ENCODE peak calls at places on chromosomes 12 and 14, in ten cellular contexts. X is left ventricle myocardium inferior, F is transverse colon, E is esophagus squamous epithelium, G is AG04450, T is tibial nerve, V is pancreas, W is WERI-Rb-1, J is H9, C is IMR-90. N is an unnamed sample.

GRCh38 chr12:70661762-70662161 is 24.5 kb upstream of the PTPRB start:
- DNase-seq in C (peak; percentile 82), T (no peak), J (no peak), F (no peak), E (no peak), W (no peak), G (no peak), X (no peak), V (no peak), N (no peak)

GRCh38 chr12:105942316-105942715 is 196.4 kb downstream of the NUAK1 start:
- DNase-seq in V (no peak), W (no peak), C (no peak), X (no peak), T (no peak), F (no peak), E (no peak), G (no peak), J (no peak), N (no peak)

GRCh38 chr14:76926521-76927251 is 100.5 kb downstream of the LRRC74A start:
- DNase-seq in T (peak; percentile 63), F (no peak), V (no peak), J (no peak), X (peak; percentile 75), G (no peak), W (no peak), E (no peak), C (peak; percentile 58), N (peak; percentile 76)

GRCh38 chr14:99075061-99075460 is 196.9 kb downstream of the BCL11B start:
- DNase-seq in T (no peak), C (no peak), J (no peak), E (no peak), X (no peak), G (no peak), V (no peak), F (no peak), W (no peak), N (no peak)

GRCh38 chr12:110948041-110948440 is 27.7 kb upstream of the MYL2 start:
- DNase-seq in W (no peak), E (no peak), G (no peak), X (no peak), J (no peak), C (no peak), F (no peak), V (no peak), T (no peak), N (no peak)

GRCh38 chr14:103105580-103106168 is 11.1 kb downstream of the EXOC3L4 start:
- DNase-seq in W (peak; percentile 69), V (peak; percentile 40), F (peak; percentile 66), G (no peak), X (no peak), E (no peak), C (no peak), T (no peak), J (no peak), N (no peak)

GRCh38 chr12:94379479-94380113 is 80.1 kb downstream of the CEP83 start:
- DNase-seq in J (no peak), T (no peak), G (no peak), E (no peak), F (no peak), W (no peak), V (no peak), C (peak; percentile 12), X (no peak), N (no peak)

GRCh38 chr14:90384543-90384911 is 12.3 kb upstream of the CALM1 start:
- DNase-seq in X (no peak), W (no peak), C (peak; percentile 46), E (no peak), F (no peak), G (no peak), T (no peak), J (no peak), V (no peak), N (no peak)

GRCh38 chr14:64979336-64980074 is 7.2 kb upstream of the FNTB start:
- DNase-seq in V (no peak), E (no peak), F (no peak), T (no peak), C (peak; percentile 77), J (no peak), X (no peak), W (no peak), G (no peak), N (no peak)

GRCh38 chr12:46384451-46385301 is 12.1 kb upstream of the SLC38A2 start:
- DNase-seq in E (no peak), X (no peak), T (no peak), V (no peak), F (no peak), W (no peak), J (no peak), G (no peak), C (no peak), N (no peak)

GRCh38 chr12:10211101-10211974 is 1.3 kb upstream of the GABARAPL1 start:
- DNase-seq in G (no peak), E (no peak), X (no peak), W (no peak), J (no peak), C (no peak), T (no peak), V (peak; percentile 49), F (no peak), N (no peak)

GRCh38 chr12:79897617-79898016 is 37.3 kb downstream of the PPP1R12A start:
- DNase-seq in W (no peak), X (no peak), C (peak; percentile 95), F (no peak), J (no peak), V (no peak), G (peak; percentile 73), E (no peak), T (no peak), N (no peak)

GRCh38 chr12:100279612-100280244 is 12.8 kb downstream of the SCYL2 start:
- DNase-seq in G (no peak), T (no peak), W (no peak), E (no peak), X (no peak), J (no peak), F (no peak), C (no peak), V (no peak), N (no peak)

GRCh38 chr14:87975636-87976035 is 17.3 kb downstream of the GALC start:
- DNase-seq in C (peak; percentile 54), X (no peak), V (no peak), G (no peak), J (no peak), W (no peak), E (no peak), F (no peak), T (no peak), N (no peak)

DNA sequence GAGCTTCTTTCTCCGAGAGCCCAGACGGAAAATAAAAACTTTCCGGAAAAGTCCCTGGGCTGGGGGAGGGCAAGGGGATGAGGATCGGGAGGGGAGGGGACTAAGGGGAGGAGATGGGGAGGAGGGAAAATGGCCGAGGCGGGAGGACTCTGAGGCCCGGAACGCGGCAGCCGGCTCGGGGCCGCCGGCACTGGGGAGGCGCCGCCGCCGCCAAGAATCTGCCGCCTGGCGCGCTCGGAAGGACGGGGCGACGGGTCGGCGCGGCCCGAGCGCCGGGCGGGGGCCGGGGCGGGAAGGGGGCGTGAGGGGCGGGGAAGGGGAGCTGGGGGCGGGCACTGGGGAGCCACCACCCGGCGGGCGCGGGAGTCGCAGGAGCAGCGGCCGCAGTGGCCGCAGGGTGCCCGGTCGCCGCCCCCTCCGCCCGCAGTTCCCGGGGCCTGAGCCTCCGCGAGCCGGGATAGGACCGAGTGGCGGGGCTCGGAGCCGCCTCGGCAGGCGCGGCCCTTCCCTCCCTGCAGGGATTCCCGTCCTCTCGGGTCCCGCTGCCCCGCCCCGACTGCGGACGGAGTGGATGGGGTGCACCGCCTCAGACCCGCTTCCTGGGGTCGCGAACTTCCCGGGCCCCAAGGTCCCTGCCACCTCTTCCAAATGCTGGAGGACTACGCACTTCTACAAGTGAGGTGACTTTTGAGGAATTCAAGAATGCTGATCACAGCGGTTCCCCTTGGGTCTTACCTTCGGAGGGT is at the start of gene PRKD1:
- DNase-seq in F (peak; percentile 51), W (peak; percentile 72), X (peak; percentile 63), T (peak; percentile 18), C (peak; percentile 62), E (no peak), G (no peak), V (peak; percentile 83), J (peak; percentile 65), N (peak; percentile 74)
- TF ChIP-seq CTCF in F (peak; percentile 7), W (peak; percentile 23), X (peak; percentile 65), T (peak; percentile 22), C (peak; percentile 7), E (no peak), G (no peak), V (peak; percentile 21), J (peak; percentile 18), N (peak; percentile 26)

GRCh38 chr12:66127695-66128094 is 2.9 kb downstream of the LLPH start:
- DNase-seq in J (no peak), T (no peak), G (no peak), F (no peak), V (no peak), X (no peak), C (peak; percentile 72), W (no peak), E (no peak), N (no peak)
- H3K27me3 ChIP-seq in J (no peaks in the 10 kb centered on the region), T (no peaks in the 10 kb centered on the region), G (no peaks in the 10 kb centered on the region), F (no peaks in the 10 kb centered on the region), V (no peaks in the 10 kb centered on the region), X (no peaks in the 10 kb centered on the region), C (no peaks in the 10 kb centered on the region), W (no peaks in the 10 kb centered on the region), E (no peaks in the 10 kb centered on the region), N (no peaks in the 10 kb centered on the region)

DNA sequence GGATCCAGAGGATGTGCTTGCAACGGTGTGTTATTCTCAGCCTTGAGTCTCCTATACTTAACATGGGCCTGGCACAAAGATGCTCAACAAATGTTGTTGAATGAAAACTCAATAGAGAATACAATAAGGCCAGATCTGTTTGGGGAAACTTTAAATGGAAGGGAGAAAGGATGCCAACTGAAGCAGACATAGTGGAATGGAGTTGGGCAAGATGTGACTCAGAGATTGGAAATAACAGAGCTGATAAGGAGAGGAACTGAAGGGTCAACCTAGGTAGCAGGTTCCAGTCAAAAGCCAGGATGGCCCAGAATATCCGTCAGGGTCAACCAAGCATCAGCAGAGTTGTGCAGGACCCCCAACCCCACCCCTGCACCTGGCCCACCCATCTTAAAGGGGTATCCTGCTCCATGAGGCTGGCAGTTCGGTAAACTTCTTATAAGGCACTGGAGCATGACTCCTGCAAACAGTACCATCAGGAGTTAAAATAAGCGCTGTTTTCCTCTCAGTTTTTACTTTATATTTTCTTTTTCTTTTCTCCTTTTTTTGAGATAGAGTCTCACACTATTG is 1.0 kb upstream of the BCDIN3D start:
- DNase-seq in F (no peak), T (no peak), C (no peak), V (no peak), G (no peak), X (no peak), E (no peak), W (no peak), J (no peak), N (no peak)
- H3K27ac ChIP-seq in F (no peak overlapping the region), T (no peak overlapping the region), C (no peak overlapping the region), V (no peak overlapping the region), G (no peak overlapping the region), X (no peak overlapping the region), E (peak overlapping the region; percentile 93), W (no peak overlapping the region), J (no peak overlapping the region), N (no peak overlapping the region)

DNA sequence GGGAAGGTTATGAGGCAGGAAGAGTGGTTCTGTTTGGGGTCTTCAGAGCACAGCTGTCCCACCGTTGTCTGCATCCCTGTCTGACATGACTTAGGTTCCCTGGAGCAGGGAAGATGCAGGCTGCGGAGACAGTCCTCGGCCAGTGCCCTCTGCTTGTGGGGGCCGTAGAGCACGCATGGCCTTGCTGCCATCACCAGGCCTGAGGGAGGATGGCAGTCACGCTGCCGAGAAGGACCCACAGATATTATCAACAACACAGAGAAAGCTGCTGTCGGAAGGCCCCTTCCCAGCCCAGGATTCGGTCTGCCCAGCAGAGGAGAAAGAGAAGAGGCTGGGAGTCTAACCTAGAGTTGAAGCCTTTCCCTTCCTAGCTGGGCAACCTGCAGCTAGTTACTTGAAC is 35.0 kb downstream of the ERH start:
- DNase-seq in F (no peak), V (no peak), W (peak; percentile 54), J (peak; percentile 63), G (peak; percentile 11), X (peak; percentile 33), E (no peak), C (peak; percentile 33), T (peak; percentile 17), N (peak; percentile 27)
- TF ChIP-seq CTCF in F (no peak), V (no peak), W (peak; percentile 81), J (peak; percentile 73), G (peak; percentile 62), X (peak; percentile 68), E (no peak), C (peak; percentile 61), T (no peak), N (peak; percentile 37)

N was measured in psoas muscle.